ENCODE peak calls at places on chromosomes 2 and 18, in five cellular contexts. I is SK-N-SH, J is GM12878, N is K562, O is HepG2. T is an unnamed sample. For H3K36me3, the result is how much of the 10 kb centered on the place peaks cover.

GRCh38 chr18:57110295-57110694 is 36.6 kb upstream of the BOD1L2 start:
- DNase-seq in I (no peak), J (no peak), O (no peak), N (no peak), T (no peak)

GRCh38 chr2:219155054-219155644 is 5.5 kb downstream of the NHEJ1 start:
- DNase-seq in O (peak), I (peak), J (no peak), N (peak), T (peak)

GRCh38 chr18:70384181-70384790 is 95.4 kb downstream of the SOCS6 start:
- DNase-seq in O (peak), N (no peak), J (no peak), I (no peak), T (peak)

GRCh38 chr2:155310589-155310988 is 612.1 kb downstream of the KCNJ3 start:
- DNase-seq in O (peak), J (no peak), I (peak), N (no peak), T (no peak)

GRCh38 chr18:57931038-57931437 is 113.0 kb upstream of the NEDD4L start:
- DNase-seq in I (no peak), O (no peak), N (no peak), J (no peak), T (no peak)

GRCh38 chr18:7576685-7577084 is 9.6 kb downstream of the PTPRM start:
- DNase-seq in N (no peak), O (no peak), J (no peak), I (no peak), T (peak)

GRCh38 chr2:43158259-43158880 is 68.0 kb downstream of the ZFP36L2 start:
- DNase-seq in O (peak), N (no peak), I (no peak), J (no peak), T (peak)

GRCh38 chr2:113179446-113180045 is 5.8 kb downstream of the PSD4 start:
- DNase-seq in O (no peak), I (no peak), N (no peak), J (no peak), T (no peak)

GRCh38 chr2:146701183-146701582 is 1143.6 kb upstream of the ACVR2A start:
- DNase-seq in I (no peak), J (no peak), N (no peak), O (no peak), T (no peak)

GRCh38 chr2:33437297-33437696 is 39.2 kb upstream of the RASGRP3 start:
- DNase-seq in J (no peak), N (peak), O (no peak), I (no peak), T (peak)

GRCh38 chr2:21740529-21740928 is 616.8 kb downstream of the TDRD15 start:
- DNase-seq in O (no peak), N (no peak), J (no peak), I (no peak), T (peak)

GRCh38 chr18:48955528-48956261 is 4.9 kb upstream of the SMAD7 start:
- DNase-seq in N (no peak), O (no peak), J (no peak), I (no peak), T (peak)

GRCh38 chr2:225599856-225600255 is 200.3 kb downstream of the NYAP2 start:
- DNase-seq in O (no peak), N (no peak), I (no peak), J (no peak), T (no peak)

GRCh38 chr2:168560817-168561485 is 104.9 kb downstream of the CERS6 start:
- DNase-seq in I (no peak), J (no peak), N (no peak), O (no peak), T (no peak)

GRCh38 chr18:79384834-79385233 is 10.9 kb upstream of the NFATC1 start:
- DNase-seq in J (no peak), I (peak), O (no peak), N (no peak), T (no peak)

GRCh38 chr2:64111426-64111825 is 32.8 kb downstream of the PELI1 start:
- DNase-seq in I (no peak), N (no peak), O (no peak), J (no peak), T (peak)

GRCh38 chr2:71611781-71612545 is 158.6 kb downstream of the DYSF start:
- DNase-seq in O (no peak), I (no peak), N (no peak), J (no peak), T (no peak)

GRCh38 chr2:226423498-226423960 is 376.1 kb downstream of the IRS1 start:
- DNase-seq in I (no peak), N (no peak), O (no peak), J (no peak), T (peak)

GRCh38 chr2:216486708-216487107 is 11.9 kb upstream of the RPL37A start:
- DNase-seq in J (no peak), O (no peak), I (no peak), N (no peak), T (no peak)

GRCh38 chr2:118242216-118242615 is 153.9 kb downstream of the INSIG2 start:
- DNase-seq in J (no peak), O (no peak), N (no peak), I (no peak), T (no peak)

GRCh38 chr18:45384137-45384998 is 230.9 kb upstream of the SLC14A2 start:
- DNase-seq in O (peak), N (peak), I (peak), J (peak), T (peak)

GRCh38 chr18:57353940-57354461 is 1.6 kb downstream of the ST8SIA3 start:
- DNase-seq in I (peak), N (peak), J (no peak), O (peak), T (peak)

GRCh38 chr2:71313-72035 is 25.2 kb upstream of the FAM110C start:
- DNase-seq in J (no peak), O (no peak), N (no peak), I (no peak), T (no peak)

GRCh38 chr2:134468776-134469175 is 214.9 kb downstream of the MGAT5 start:
- DNase-seq in N (no peak), I (no peak), O (no peak), J (no peak), T (no peak)

GRCh38 chr2:59025157-59025757 is 784.1 kb upstream of the FANCL start:
- DNase-seq in J (no peak), O (peak), I (peak), N (peak), T (peak)

GRCh38 chr18:42028232-42028832 is 73.3 kb downstream of the PIK3C3 start:
- DNase-seq in I (peak), O (peak), N (peak), J (no peak), T (peak)

GRCh38 chr2:231068525-231069222 is 12.0 kb downstream of the PSMD1 start:
- DNase-seq in J (no peak), N (peak), I (no peak), O (peak), T (peak)

GRCh38 chr18:32920796-32921787 is 148.3 kb upstream of the KLHL14 start:
- DNase-seq in I (no peak), J (no peak), N (no peak), O (peak), T (peak)

GRCh38 chr18:69599377-69599776 is 198.7 kb downstream of the DOK6 start:
- DNase-seq in I (no peak), N (no peak), J (no peak), O (no peak), T (no peak)

GRCh38 chr2:152716805-152717241 is 438 bp downstream of the PRPF40A start:
- DNase-seq in O (peak), J (no peak), N (peak), I (peak), T (no peak)

GRCh38 chr18:8140841-8141501 is 468.3 kb upstream of the RAB12 start:
- DNase-seq in N (peak), I (no peak), O (no peak), J (no peak), T (peak)

GRCh38 chr2:102143450-102143985 is 972 bp downstream of the IL1R1 start:
- DNase-seq in N (no peak), I (no peak), J (no peak), O (peak), T (peak)
- TF ChIP-seq MXI1 in N (no peak), I (no peak), J (no peak), O (no peak), T (no peak)

GRCh38 chr18:34117319-34117718 is 107.4 kb downstream of the NOL4 start:
- DNase-seq in O (no peak), I (peak), J (no peak), N (no peak), T (no peak)
- H3K36me3 ChIP-seq in O (under half), I (under half), J (under half), N (under half), T (under half)

GRCh38 chr2:121502246-121502645 is 28.4 kb upstream of the RNU4ATAC start:
- DNase-seq in O (no peak), N (no peak), I (no peak), J (no peak), T (peak)
- H3K9ac ChIP-seq in O (no peak), N (no peak), I (no peak), J (no peak), T (no peak)

GRCh38 chr2:149767516-149767974 is 180.0 kb upstream of the MMADHC start:
- DNase-seq in J (no peak), I (no peak), O (no peak), N (no peak), T (peak)
- TF ChIP-seq MXI1 in J (no peak), I (no peak), O (no peak), N (no peak), T (no peak)

DNA sequence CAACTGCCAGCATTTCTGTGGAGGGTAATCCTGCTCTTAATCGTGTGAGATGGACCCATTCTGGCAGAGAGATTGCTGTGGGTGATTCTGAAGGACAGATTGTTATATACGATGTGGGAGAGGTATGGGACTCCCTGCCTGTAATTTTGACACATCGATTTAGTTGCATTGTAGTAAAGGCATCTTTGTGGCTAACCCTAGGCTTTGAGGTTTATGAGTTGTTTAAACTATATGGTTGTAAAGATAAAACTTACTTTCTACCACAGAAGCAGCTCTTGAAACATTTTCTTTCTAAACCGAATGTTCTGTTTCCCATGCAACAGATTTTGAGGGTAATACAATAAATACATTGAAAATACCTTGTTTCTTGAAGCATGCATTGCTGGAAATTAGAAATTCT is 58.5 kb downstream of the DYNC1I2 start:
- DNase-seq in I (no peak), J (no peak), N (no peak), O (no peak), T (no peak)
- H3K36me3 ChIP-seq in I (half or more), J (under half), N (half or more), O (under half), T (under half)

GRCh38 chr2:182717451-182718215 is 1.6 kb downstream of the DNAJC10 start:
- DNase-seq in N (no peak), O (no peak), I (no peak), J (no peak), T (no peak)
- H3K9ac ChIP-seq in N (peak), O (peak), I (peak), J (no peak), T (no peak)

T was measured in IMR-90.